ENCODE peak calls at places on chromosome X, in nine cellular contexts. E, B, U, J, T, N, G, S and A are unnamed samples.

GRCh38 chrX:97756879-97757278 is 873.2 kb downstream of the RPA4 start:
- DNase-seq in E (no peak), B (no peak), U (no peak), J (no peak), T (no peak), N (no peak), G (no peak), S (no peak), A (no peak)

GRCh38 chrX:46327229-46328081 is 217.8 kb downstream of the ZNF674 start:
- DNase-seq in E (peak), B (no peak), U (peak), J (no peak), T (peak), N (peak), G (no peak), S (peak), A (peak)

GRCh38 chrX:134737061-134737460 is 78.8 kb upstream of the PLAC1 start:
- DNase-seq in E (no peak), B (no peak), U (no peak), J (no peak), T (no peak), N (no peak), G (no peak), S (no peak), A (no peak)

GRCh38 chrX:116009871-116010710 is 160.5 kb upstream of the AGTR2 start:
- DNase-seq in E (peak), B (no peak), U (no peak), J (no peak), T (peak), N (no peak), G (no peak), S (no peak), A (peak)

GRCh38 chrX:130083107-130083490 is 27.2 kb downstream of the ELF4 start:
- DNase-seq in E (no peak), B (no peak), U (no peak), J (no peak), T (no peak), N (no peak), G (no peak), S (no peak), A (no peak)

GRCh38 chrX:97016106-97016505 is 132.4 kb downstream of the RPA4 start:
- DNase-seq in E (peak), B (no peak), U (no peak), J (no peak), T (no peak), N (no peak), G (no peak), S (no peak), A (no peak)

GRCh38 chrX:123167621-123168020 is 16.5 kb upstream of the GRIA3 start:
- DNase-seq in E (no peak), B (no peak), U (no peak), J (no peak), T (no peak), N (no peak), G (no peak), S (no peak), A (no peak)

GRCh38 chrX:16186380-16187007 is 19.2 kb downstream of the MAGEB17 start:
- DNase-seq in E (no peak), B (no peak), U (peak), J (no peak), T (no peak), N (no peak), G (no peak), S (no peak), A (no peak)

GRCh38 chrX:154417157-154417556 is 5.8 kb downstream of the TAFAZZIN start:
- DNase-seq in E (no peak), B (no peak), U (no peak), J (no peak), T (no peak), N (no peak), G (no peak), S (no peak), A (no peak)

GRCh38 chrX:118228041-118228440 is 111.4 kb upstream of the KLHL13 start:
- DNase-seq in E (peak), B (no peak), U (no peak), J (no peak), T (no peak), N (no peak), G (no peak), S (no peak), A (no peak)

GRCh38 chrX:18377802-18378201 is 23.3 kb upstream of the SCML2 start:
- DNase-seq in E (peak), B (peak), U (no peak), J (no peak), T (peak), N (peak), G (no peak), S (no peak), A (peak)

GRCh38 chrX:1316527-1316926 is 20.1 kb upstream of the IL3RA start:
- DNase-seq in E (no peak), B (no peak), U (no peak), J (no peak), T (no peak), N (peak), G (no peak), S (no peak), A (no peak)

GRCh38 chrX:2962346-2962745 is 33.2 kb upstream of the ARSD start:
- DNase-seq in E (no peak), B (no peak), U (no peak), J (no peak), T (no peak), N (no peak), G (no peak), S (no peak), A (no peak)

GRCh38 chrX:65695849-65696248 is 28.4 kb downstream of the MSN start:
- DNase-seq in E (no peak), B (no peak), U (no peak), J (no peak), T (no peak), N (no peak), G (no peak), S (no peak), A (no peak)

GRCh38 chrX:40145670-40146470 is 48.1 kb upstream of the BCOR start:
- DNase-seq in E (peak), B (no peak), U (no peak), J (no peak), T (no peak), N (no peak), G (no peak), S (no peak), A (no peak)

GRCh38 chrX:40095588-40096394 is 2.0 kb downstream of the BCOR start:
- DNase-seq in E (peak), B (no peak), U (no peak), J (no peak), T (peak), N (no peak), G (no peak), S (peak), A (no peak)

GRCh38 chrX:134373736-134374135 is 86.2 kb upstream of the HPRT1 start:
- DNase-seq in E (peak), B (no peak), U (no peak), J (no peak), T (no peak), N (no peak), G (no peak), S (no peak), A (peak)

GRCh38 chrX:20547649-20548051 is 280.9 kb upstream of the RPS6KA3 start:
- DNase-seq in E (peak), B (no peak), U (no peak), J (no peak), T (peak), N (peak), G (no peak), S (peak), A (no peak)

GRCh38 chrX:9465380-9466114 is 689 bp downstream of the TBL1X start:
- DNase-seq in E (peak), B (peak), U (no peak), J (peak), T (peak), N (no peak), G (no peak), S (peak), A (no peak)

GRCh38 chrX:103250977-103251376 is 4.0 kb downstream of the TCEAL8 start:
- DNase-seq in E (no peak), B (no peak), U (no peak), J (no peak), T (no peak), N (no peak), G (no peak), S (peak), A (no peak)

GRCh38 chrX:23008431-23009099 is 8.8 kb downstream of the DDX53 start:
- DNase-seq in E (peak), B (no peak), U (no peak), J (no peak), T (peak), N (peak), G (no peak), S (no peak), A (peak)

GRCh38 chrX:150364347-150365050 is 1.4 kb downstream of the MAMLD1 start:
- DNase-seq in E (peak), B (no peak), U (no peak), J (no peak), T (peak), N (no peak), G (no peak), S (peak), A (peak)

GRCh38 chrX:111123606-111124179 is 27.7 kb downstream of the PAK3 start:
- DNase-seq in E (no peak), B (no peak), U (no peak), J (no peak), T (no peak), N (no peak), G (no peak), S (no peak), A (no peak)

GRCh38 chrX:100625985-100626491 is 10.6 kb downstream of the TSPAN6 start:
- DNase-seq in E (no peak), B (peak), U (no peak), J (no peak), T (no peak), N (peak), G (no peak), S (no peak), A (no peak)

GRCh38 chrX:101925733-101926132 is 6.1 kb downstream of the ZMAT1 start:
- DNase-seq in E (no peak), B (no peak), U (no peak), J (no peak), T (no peak), N (no peak), G (no peak), S (no peak), A (no peak)

GRCh38 chrX:135981662-135982061 is 3.6 kb upstream of the SLC9A6 start:
- DNase-seq in E (no peak), B (no peak), U (no peak), J (no peak), T (no peak), N (no peak), G (no peak), S (no peak), A (peak)

GRCh38 chrX:69741706-69742105 is 125.8 kb downstream of the EDA start:
- DNase-seq in E (no peak), B (no peak), U (no peak), J (no peak), T (no peak), N (no peak), G (no peak), S (no peak), A (no peak)

GRCh38 chrX:70032797-70033196 is 16.9 kb downstream of the AWAT2 start:
- DNase-seq in E (no peak), B (no peak), U (no peak), J (no peak), T (no peak), N (peak), G (no peak), S (no peak), A (peak)